ENCODE peak calls at places on chromosomes 5 and 9, in ten cellular contexts. One of them, this sample, is unnamed.

GRCh38 chr9:89639367-89639795 is 34.6 kb downstream of the GADD45G start:
- DNase-seq in stimulated activated CD4-positive, alpha-beta T cell treated with anti-CD3 and anti-CD28 coated beads, Interleukin-1b, Interleukin-23, amount 100 ng/mL, for 1 hour: no peak
- DNase-seq in cardiac fibroblast: peak
- DNase-seq in skeletal muscle cell: peak
- DNase-seq in renal cortical epithelial cell: no peak
- DNase-seq in activated naive CD4-positive, alpha-beta T cell treated with anti-CD3 and anti-CD28 coated beads for 36 hours: no peak
- DNase-seq in activated effector memory CD4-positive, alpha-beta T cell treated with anti-CD3 and anti-CD28 coated beads, Interleukin-2, amount 50 U/mL, for 16 hours: no peak
- DNase-seq in WTC11: no peak
- DNase-seq in ELF-1: no peak
- DNase-seq in pancreas: peak
- DNase-seq in this sample: peak

GRCh38 chr5:8600843-8601242 is 731.9 kb downstream of the MTRR start:
- DNase-seq in stimulated activated CD4-positive, alpha-beta T cell treated with anti-CD3 and anti-CD28 coated beads, Interleukin-1b, Interleukin-23, amount 100 ng/mL, for 1 hour: no peak
- DNase-seq in cardiac fibroblast: peak
- DNase-seq in skeletal muscle cell: no peak
- DNase-seq in renal cortical epithelial cell: no peak
- DNase-seq in activated naive CD4-positive, alpha-beta T cell treated with anti-CD3 and anti-CD28 coated beads for 36 hours: no peak
- DNase-seq in activated effector memory CD4-positive, alpha-beta T cell treated with anti-CD3 and anti-CD28 coated beads, Interleukin-2, amount 50 U/mL, for 16 hours: no peak
- DNase-seq in WTC11: no peak
- DNase-seq in ELF-1: no peak
- DNase-seq in pancreas: no peak
- DNase-seq in this sample: no peak

GRCh38 chr9:84932915-84933527 is 263.5 kb downstream of the NTRK2 start:
- DNase-seq in stimulated activated CD4-positive, alpha-beta T cell treated with anti-CD3 and anti-CD28 coated beads, Interleukin-1b, Interleukin-23, amount 100 ng/mL, for 1 hour: no peak
- DNase-seq in cardiac fibroblast: no peak
- DNase-seq in skeletal muscle cell: no peak
- DNase-seq in renal cortical epithelial cell: peak
- DNase-seq in activated naive CD4-positive, alpha-beta T cell treated with anti-CD3 and anti-CD28 coated beads for 36 hours: no peak
- DNase-seq in activated effector memory CD4-positive, alpha-beta T cell treated with anti-CD3 and anti-CD28 coated beads, Interleukin-2, amount 50 U/mL, for 16 hours: no peak
- DNase-seq in WTC11: no peak
- DNase-seq in ELF-1: peak
- DNase-seq in pancreas: no peak
- DNase-seq in this sample: no peak

GRCh38 chr5:122874179-122874875 is 28.9 kb downstream of the SNX24 start:
- DNase-seq in stimulated activated CD4-positive, alpha-beta T cell treated with anti-CD3 and anti-CD28 coated beads, Interleukin-1b, Interleukin-23, amount 100 ng/mL, for 1 hour: no peak
- DNase-seq in cardiac fibroblast: no peak
- DNase-seq in skeletal muscle cell: no peak
- DNase-seq in renal cortical epithelial cell: no peak
- DNase-seq in activated naive CD4-positive, alpha-beta T cell treated with anti-CD3 and anti-CD28 coated beads for 36 hours: no peak
- DNase-seq in activated effector memory CD4-positive, alpha-beta T cell treated with anti-CD3 and anti-CD28 coated beads, Interleukin-2, amount 50 U/mL, for 16 hours: no peak
- DNase-seq in WTC11: no peak
- DNase-seq in ELF-1: no peak
- DNase-seq in pancreas: no peak
- DNase-seq in this sample: no peak

GRCh38 chr5:87572092-87572491 is 159.4 kb upstream of the CCNH start:
- DNase-seq in stimulated activated CD4-positive, alpha-beta T cell treated with anti-CD3 and anti-CD28 coated beads, Interleukin-1b, Interleukin-23, amount 100 ng/mL, for 1 hour: no peak
- DNase-seq in cardiac fibroblast: no peak
- DNase-seq in skeletal muscle cell: no peak
- DNase-seq in renal cortical epithelial cell: no peak
- DNase-seq in activated naive CD4-positive, alpha-beta T cell treated with anti-CD3 and anti-CD28 coated beads for 36 hours: no peak
- DNase-seq in activated effector memory CD4-positive, alpha-beta T cell treated with anti-CD3 and anti-CD28 coated beads, Interleukin-2, amount 50 U/mL, for 16 hours: no peak
- DNase-seq in WTC11: no peak
- DNase-seq in ELF-1: no peak
- DNase-seq in pancreas: no peak
- DNase-seq in this sample: no peak

GRCh38 chr5:134526483-134527155 is 1.1 kb downstream of the JADE2 start:
- DNase-seq in stimulated activated CD4-positive, alpha-beta T cell treated with anti-CD3 and anti-CD28 coated beads, Interleukin-1b, Interleukin-23, amount 100 ng/mL, for 1 hour: peak
- DNase-seq in cardiac fibroblast: no peak
- DNase-seq in skeletal muscle cell: no peak
- DNase-seq in renal cortical epithelial cell: no peak
- DNase-seq in activated naive CD4-positive, alpha-beta T cell treated with anti-CD3 and anti-CD28 coated beads for 36 hours: peak
- DNase-seq in activated effector memory CD4-positive, alpha-beta T cell treated with anti-CD3 and anti-CD28 coated beads, Interleukin-2, amount 50 U/mL, for 16 hours: peak
- DNase-seq in WTC11: peak
- DNase-seq in ELF-1: peak
- DNase-seq in pancreas: peak
- DNase-seq in this sample: peak

GRCh38 chr9:29039258-29039657 is 1466.0 kb upstream of the C9orf72 start:
- DNase-seq in stimulated activated CD4-positive, alpha-beta T cell treated with anti-CD3 and anti-CD28 coated beads, Interleukin-1b, Interleukin-23, amount 100 ng/mL, for 1 hour: no peak
- DNase-seq in cardiac fibroblast: peak
- DNase-seq in skeletal muscle cell: peak
- DNase-seq in renal cortical epithelial cell: peak
- DNase-seq in activated naive CD4-positive, alpha-beta T cell treated with anti-CD3 and anti-CD28 coated beads for 36 hours: no peak
- DNase-seq in activated effector memory CD4-positive, alpha-beta T cell treated with anti-CD3 and anti-CD28 coated beads, Interleukin-2, amount 50 U/mL, for 16 hours: no peak
- DNase-seq in WTC11: no peak
- DNase-seq in ELF-1: no peak
- DNase-seq in pancreas: no peak
- DNase-seq in this sample: no peak

GRCh38 chr9:34928921-34929320 is 29.2 kb upstream of the PHF24 start:
- DNase-seq in stimulated activated CD4-positive, alpha-beta T cell treated with anti-CD3 and anti-CD28 coated beads, Interleukin-1b, Interleukin-23, amount 100 ng/mL, for 1 hour: no peak
- DNase-seq in cardiac fibroblast: no peak
- DNase-seq in skeletal muscle cell: no peak
- DNase-seq in renal cortical epithelial cell: no peak
- DNase-seq in activated naive CD4-positive, alpha-beta T cell treated with anti-CD3 and anti-CD28 coated beads for 36 hours: peak
- DNase-seq in activated effector memory CD4-positive, alpha-beta T cell treated with anti-CD3 and anti-CD28 coated beads, Interleukin-2, amount 50 U/mL, for 16 hours: no peak
- DNase-seq in WTC11: no peak
- DNase-seq in ELF-1: no peak
- DNase-seq in pancreas: no peak
- DNase-seq in this sample: no peak

GRCh38 chr5:35926389-35927051 is 11.9 kb downstream of the CAPSL start:
- DNase-seq in stimulated activated CD4-positive, alpha-beta T cell treated with anti-CD3 and anti-CD28 coated beads, Interleukin-1b, Interleukin-23, amount 100 ng/mL, for 1 hour: no peak
- DNase-seq in cardiac fibroblast: peak
- DNase-seq in skeletal muscle cell: peak
- DNase-seq in renal cortical epithelial cell: peak
- DNase-seq in activated naive CD4-positive, alpha-beta T cell treated with anti-CD3 and anti-CD28 coated beads for 36 hours: peak
- DNase-seq in activated effector memory CD4-positive, alpha-beta T cell treated with anti-CD3 and anti-CD28 coated beads, Interleukin-2, amount 50 U/mL, for 16 hours: peak
- DNase-seq in WTC11: peak
- DNase-seq in ELF-1: peak
- DNase-seq in pancreas: no peak
- DNase-seq in this sample: no peak